ENCODE peak calls at places on chromosomes 3 and 15, in four cellular contexts. T is cardiac muscle cell, S is testis, N is lung. U is an unnamed sample.

GRCh38 chr3:171640520-171641412 is 169.5 kb downstream of the PLD1 start:
- DNase-seq in T (peak; percentile 49), S (no peak), N (no peak), U (no peak)

GRCh38 chr15:61228025-61228901 is 839 bp downstream of the RORA start:
- DNase-seq in T (peak; percentile 40), S (peak; percentile 31), N (no peak), U (peak; percentile 59)

GRCh38 chr15:64235552-64235951 is 72.7 kb upstream of the PPIB start:
- DNase-seq in T (peak; percentile 12), S (no peak), N (no peak), U (no peak)

GRCh38 chr3:134874737-134875413 is 79.8 kb downstream of the EPHB1 start:
- DNase-seq in T (no peak), S (peak; percentile 87), N (no peak), U (no peak)

GRCh38 chr3:55626284-55626675 is 139.2 kb upstream of the WNT5A start:
- DNase-seq in T (no peak), S (no peak), N (no peak), U (no peak)

GRCh38 chr3:58568572-58569286 is 8.5 kb downstream of the FAM107A start:
- DNase-seq in T (peak; percentile 78), S (peak; percentile 91), N (peak; percentile 77), U (peak; percentile 72)

GRCh38 chr3:150419076-150419868 is 11.2 kb downstream of the TSC22D2 start:
- DNase-seq in T (no peak), S (no peak), N (no peak), U (no peak)

GRCh38 chr3:74119221-74119620 is 494.5 kb upstream of the PDZRN3 start:
- DNase-seq in T (no peak), S (no peak), N (no peak), U (no peak)

GRCh38 chr3:42503957-42504333 is 1.5 kb downstream of the VIPR1 start:
- DNase-seq in T (no peak), S (peak; percentile 4), N (no peak), U (no peak)

GRCh38 chr3:45952456-45952855 is 9.2 kb downstream of the CXCR6 start:
- DNase-seq in T (peak; percentile 54), S (no peak), N (no peak), U (no peak)

GRCh38 chr15:57061696-57062095 is 143.3 kb downstream of the TCF12 start:
- DNase-seq in T (no peak), S (no peak), N (no peak), U (no peak)

GRCh38 chr15:64681424-64682024 is 93.9 kb downstream of the RBPMS2 start:
- DNase-seq in T (peak; percentile 72), S (peak; percentile 74), N (peak; percentile 46), U (no peak)

GRCh38 chr15:39462691-39463090 is 118.2 kb upstream of the THBS1 start:
- DNase-seq in T (peak; percentile 59), S (no peak), N (no peak), U (no peak)

GRCh38 chr3:78634316-78634715 is 1133.5 kb downstream of the ROBO1 start:
- DNase-seq in T (no peak), S (no peak), N (no peak), U (no peak)

GRCh38 chr15:94670436-94671034 is 439.2 kb downstream of the MCTP2 start:
- DNase-seq in T (peak; percentile 63), S (no peak), N (no peak), U (no peak)

GRCh38 chr3:123627673-123628670 is 43.1 kb upstream of the HACD2 start:
- DNase-seq in T (no peak), S (no peak), N (no peak), U (peak; percentile 79)

GRCh38 chr3:5576277-5577011 is 388.9 kb downstream of the EDEM1 start:
- DNase-seq in T (no peak), S (peak; percentile 27), N (no peak), U (no peak)

GRCh38 chr3:184716652-184717607 is 5.1 kb upstream of the MAGEF1 start:
- DNase-seq in T (peak; percentile 66), S (no peak), N (peak; percentile 30), U (peak; percentile 74)

GRCh38 chr3:126476976-126477330 is 1.3 kb upstream of the ZXDC start:
- DNase-seq in T (peak; percentile 15), S (no peak), N (no peak), U (no peak)

GRCh38 chr3:61073532-61073931 is 177.7 kb downstream of the FHIT start:
- DNase-seq in T (no peak), S (no peak), N (no peak), U (no peak)

GRCh38 chr15:67409175-67409574 is 111.8 kb upstream of the C15orf61 start:
- DNase-seq in T (no peak), S (no peak), N (no peak), U (no peak)

GRCh38 chr3:146160964-146161724 is at the start of gene PLOD2:
- DNase-seq in T (peak; percentile 95), S (peak; percentile 69), N (peak; percentile 75), U (peak; percentile 92)

GRCh38 chr15:97861529-97861928 is 99.0 kb upstream of the ARRDC4 start:
- DNase-seq in T (no peak), S (no peak), N (no peak), U (no peak)

GRCh38 chr3:23198801-23199200 is 4.3 kb upstream of the UBE2E2 start:
- DNase-seq in T (no peak), S (no peak), N (no peak), U (no peak)

GRCh38 chr15:38002883-38003477 is 68.5 kb downstream of the TMCO5A start:
- DNase-seq in T (peak; percentile 88), S (peak; percentile 71), N (peak; percentile 68), U (peak; percentile 82)

GRCh38 chr3:167852216-167852615 is 116.7 kb downstream of the SERPINI1 start:
- DNase-seq in T (no peak), S (no peak), N (no peak), U (no peak)

GRCh38 chr15:90456236-90456635 is 68.2 kb downstream of the IQGAP1 start:
- DNase-seq in T (no peak), S (no peak), N (no peak), U (no peak)

GRCh38 chr15:62909257-62909656 is 133.3 kb upstream of the TPM1 start:
- DNase-seq in T (no peak), S (no peak), N (no peak), U (no peak)

GRCh38 chr3:40452562-40452875 is 4.6 kb upstream of the RPL14 start:
- DNase-seq in T (no peak), S (no peak), N (no peak), U (no peak)

GRCh38 chr15:72534522-72534921 is 60.4 kb downstream of the ARIH1 start:
- DNase-seq in T (no peak), S (no peak), N (no peak), U (no peak)

GRCh38 chr15:29821416-29822099 is 710 bp downstream of the TJP1 start:
- DNase-seq in T (peak; percentile 74), S (peak; percentile 91), N (peak; percentile 73), U (peak; percentile 87)

GRCh38 chr3:61627768-61628185 is 66.4 kb downstream of the PTPRG start:
- DNase-seq in T (peak; percentile 84), S (no peak), N (no peak), U (no peak)

GRCh38 chr3:186198442-186198841 is 89.6 kb upstream of the ETV5 start:
- DNase-seq in T (no peak), S (no peak), N (no peak), U (no peak)

GRCh38 chr3:143071776-143072175 is 47.8 kb upstream of the CHST2 start:
- DNase-seq in T (no peak), S (no peak), N (no peak), U (no peak)

GRCh38 chr15:101064795-101065569 is 145.8 kb downstream of the LRRK1 start:
- DNase-seq in T (no peak), S (no peak), N (no peak), U (no peak)

GRCh38 chr3:141508067-141508436 is 21.2 kb downstream of the RASA2 start:
- DNase-seq in T (no peak), S (no peak), N (no peak), U (no peak)

GRCh38 chr3:11770477-11771381 is 76.0 kb downstream of the TAMM41 start:
- DNase-seq in T (peak; percentile 85), S (peak; percentile 74), N (peak; percentile 88), U (peak; percentile 85)
- H3K4me3 ChIP-seq in T (no peak overlapping the region), S (no peak overlapping the region), N (no peak overlapping the region), U (no peak overlapping the region)

DNA sequence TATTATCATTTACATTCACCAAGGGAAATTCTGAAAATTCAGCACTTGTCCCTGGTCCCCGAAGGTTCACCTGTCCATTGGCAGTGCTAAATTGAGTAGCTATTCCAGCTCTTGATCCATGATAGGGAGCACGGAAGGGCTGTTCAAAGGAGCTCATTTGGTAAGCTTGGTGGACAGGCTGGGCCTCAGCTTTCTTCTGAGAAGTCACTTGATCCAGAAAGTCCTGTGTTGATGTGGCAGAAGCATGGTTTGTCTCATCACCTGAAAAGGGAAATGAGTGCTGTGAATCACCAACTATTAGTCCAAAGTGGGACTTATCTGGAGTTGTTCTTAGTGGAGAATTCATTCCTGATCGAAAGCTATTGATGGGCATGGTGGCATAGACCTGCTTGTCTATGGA is 19.8 kb upstream of the SLC12A8 start:
- DNase-seq in T (no peak), S (no peak), N (no peak), U (no peak)
- H3K27ac ChIP-seq in T (no peak overlapping the region), S (no peak overlapping the region), N (no peak overlapping the region), U (no peak overlapping the region)

DNA sequence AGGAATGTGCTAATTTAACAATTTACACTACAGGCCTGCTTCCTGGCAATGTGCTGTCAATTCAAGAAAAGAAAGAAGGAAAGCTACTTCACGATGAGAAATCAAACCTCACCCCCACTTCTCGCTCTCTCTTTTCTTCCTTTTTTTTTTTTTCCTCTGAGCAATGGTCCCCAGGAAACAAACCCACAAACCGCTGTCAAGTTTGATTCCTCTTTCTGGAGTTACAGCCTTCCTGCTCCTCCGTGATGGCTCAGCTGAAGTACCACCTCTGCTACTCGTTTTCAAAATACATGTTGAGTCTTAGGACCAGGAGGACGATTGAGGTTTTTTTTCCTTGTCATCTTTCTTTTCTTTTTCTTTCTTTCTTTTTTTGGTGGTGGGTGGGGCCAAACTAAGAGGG is 3.4 kb upstream of the TRIM71 start:
- DNase-seq in T (no peak), S (no peak), N (no peak), U (no peak)
- H3K4me3 ChIP-seq in T (no peak overlapping the region), S (no peak overlapping the region), N (no peak overlapping the region), U (no peak overlapping the region)

DNA sequence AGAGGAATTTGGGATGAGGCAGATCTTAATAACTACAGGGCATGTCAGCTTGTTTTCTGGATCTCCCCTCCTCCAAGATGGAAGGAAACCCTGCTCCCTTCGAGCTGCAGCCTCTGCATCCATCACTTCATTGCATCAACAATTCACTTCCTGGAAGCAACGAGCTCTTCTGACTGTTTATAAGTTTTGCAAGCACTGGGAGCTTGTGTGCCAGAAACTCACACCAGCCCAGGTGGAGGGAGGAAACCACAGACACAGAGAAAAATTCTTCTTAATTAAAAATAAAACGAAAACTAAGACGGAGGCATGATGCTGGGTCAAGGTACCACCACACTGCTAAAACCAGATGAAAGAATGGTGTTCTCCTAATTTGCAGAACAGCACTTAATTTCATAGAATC is 10.6 kb downstream of the LRIG1 start:
- DNase-seq in T (peak; percentile 36), S (no peak), N (no peak), U (no peak)
- H3K27ac ChIP-seq in T (no peak overlapping the region), S (no peak overlapping the region), N (peak overlapping the region; percentile 6), U (no peak overlapping the region)